ENCODE peak calls at places on chromosomes 2 and 18, in eight cellular contexts. One of them, this sample, is unnamed.
A peak's percentile ranks its signal among the peaks of the same experiment; 100 is the strongest.

GRCh38 chr18:79935098-79935480 is 16.4 kb downstream of the SLC66A2 start:
- DNase-seq in CD4-positive, CD25-positive, alpha-beta regulatory T cell: no peak
- DNase-seq in heart right ventricle: no peak
- DNase-seq in GM23248: no peak
- DNase-seq in astrocyte: no peak
- DNase-seq in body of pancreas: peak; percentile 1
- DNase-seq in lung: no peak
- DNase-seq in thoracic aorta: no peak
- DNase-seq in this sample: peak; percentile 44

GRCh38 chr2:135815269-135815668 is 21.7 kb downstream of the LCT start:
- DNase-seq in lung: no peak
- DNase-seq in body of pancreas: no peak
- DNase-seq in CD4-positive, CD25-positive, alpha-beta regulatory T cell: no peak
- DNase-seq in GM23248: no peak
- DNase-seq in thoracic aorta: no peak
- DNase-seq in heart right ventricle: no peak
- DNase-seq in astrocyte: no peak
- DNase-seq in this sample: no peak

GRCh38 chr2:236679906-236680305 is 110.3 kb downstream of the ACKR3 start:
- DNase-seq in body of pancreas: no peak
- DNase-seq in heart right ventricle: no peak
- DNase-seq in lung: no peak
- DNase-seq in GM23248: peak; percentile 83
- DNase-seq in CD4-positive, CD25-positive, alpha-beta regulatory T cell: no peak
- DNase-seq in thoracic aorta: no peak
- DNase-seq in astrocyte: peak; percentile 60
- DNase-seq in this sample: no peak

GRCh38 chr2:136765736-136766323 is 485 bp downstream of the THSD7B start:
- DNase-seq in heart right ventricle: peak; percentile 7
- DNase-seq in body of pancreas: no peak
- DNase-seq in thoracic aorta: no peak
- DNase-seq in GM23248: peak; percentile 7
- DNase-seq in CD4-positive, CD25-positive, alpha-beta regulatory T cell: no peak
- DNase-seq in astrocyte: no peak
- DNase-seq in lung: no peak
- DNase-seq in this sample: no peak

GRCh38 chr18:35458677-35459441 is 38.9 kb downstream of the INO80C start:
- DNase-seq in GM23248: peak; percentile 52
- DNase-seq in heart right ventricle: peak; percentile 65
- DNase-seq in body of pancreas: peak; percentile 30
- DNase-seq in astrocyte: peak; percentile 66
- DNase-seq in thoracic aorta: no peak
- DNase-seq in lung: peak; percentile 55
- DNase-seq in CD4-positive, CD25-positive, alpha-beta regulatory T cell: peak; percentile 5
- DNase-seq in this sample: peak; percentile 80

GRCh38 chr18:28176933-28177827 is at the start of gene CDH2:
- DNase-seq in GM23248: peak; percentile 91
- DNase-seq in astrocyte: peak; percentile 88
- DNase-seq in heart right ventricle: peak; percentile 66
- DNase-seq in CD4-positive, CD25-positive, alpha-beta regulatory T cell: peak; percentile 30
- DNase-seq in lung: no peak
- DNase-seq in body of pancreas: peak; percentile 18
- DNase-seq in thoracic aorta: no peak
- DNase-seq in this sample: peak; percentile 72

GRCh38 chr2:239269173-239269865 is 131.5 kb downstream of the HDAC4 start:
- DNase-seq in GM23248: peak; percentile 22
- DNase-seq in astrocyte: no peak
- DNase-seq in CD4-positive, CD25-positive, alpha-beta regulatory T cell: no peak
- DNase-seq in thoracic aorta: no peak
- DNase-seq in heart right ventricle: no peak
- DNase-seq in lung: no peak
- DNase-seq in body of pancreas: no peak
- DNase-seq in this sample: no peak

GRCh38 chr18:54004828-54005227 is 219.6 kb downstream of the MBD2 start:
- DNase-seq in CD4-positive, CD25-positive, alpha-beta regulatory T cell: no peak
- DNase-seq in heart right ventricle: no peak
- DNase-seq in body of pancreas: peak; percentile 6
- DNase-seq in lung: no peak
- DNase-seq in thoracic aorta: no peak
- DNase-seq in astrocyte: no peak
- DNase-seq in GM23248: peak; percentile 28
- DNase-seq in this sample: no peak

GRCh38 chr18:73980289-73980979 is 167.2 kb downstream of the FBXO15 start:
- DNase-seq in thoracic aorta: no peak
- DNase-seq in CD4-positive, CD25-positive, alpha-beta regulatory T cell: no peak
- DNase-seq in body of pancreas: peak; percentile 10
- DNase-seq in astrocyte: no peak
- DNase-seq in GM23248: peak; percentile 35
- DNase-seq in lung: no peak
- DNase-seq in heart right ventricle: no peak
- DNase-seq in this sample: no peak

GRCh38 chr2:197073270-197073669 is 146.8 kb upstream of the PGAP1 start:
- DNase-seq in CD4-positive, CD25-positive, alpha-beta regulatory T cell: no peak
- DNase-seq in lung: no peak
- DNase-seq in astrocyte: no peak
- DNase-seq in body of pancreas: no peak
- DNase-seq in GM23248: no peak
- DNase-seq in thoracic aorta: no peak
- DNase-seq in heart right ventricle: no peak
- DNase-seq in this sample: no peak

GRCh38 chr2:161946489-161947107 is 127.4 kb downstream of the DPP4 start:
- DNase-seq in GM23248: peak; percentile 58
- DNase-seq in body of pancreas: no peak
- DNase-seq in heart right ventricle: no peak
- DNase-seq in lung: no peak
- DNase-seq in astrocyte: peak; percentile 2
- DNase-seq in thoracic aorta: no peak
- DNase-seq in CD4-positive, CD25-positive, alpha-beta regulatory T cell: peak; percentile 62
- DNase-seq in this sample: no peak

GRCh38 chr2:135948642-135949355 is 36.6 kb downstream of the DARS1 start:
- DNase-seq in body of pancreas: no peak
- DNase-seq in thoracic aorta: no peak
- DNase-seq in CD4-positive, CD25-positive, alpha-beta regulatory T cell: peak; percentile 66
- DNase-seq in lung: no peak
- DNase-seq in heart right ventricle: no peak
- DNase-seq in GM23248: peak; percentile 85
- DNase-seq in astrocyte: peak; percentile 82
- DNase-seq in this sample: no peak

GRCh38 chr2:134669731-134670669 is 48.8 kb downstream of the TMEM163 start:
- DNase-seq in lung: peak; percentile 77
- DNase-seq in astrocyte: no peak
- DNase-seq in heart right ventricle: no peak
- DNase-seq in thoracic aorta: no peak
- DNase-seq in CD4-positive, CD25-positive, alpha-beta regulatory T cell: peak; percentile 71
- DNase-seq in body of pancreas: peak; percentile 82
- DNase-seq in GM23248: no peak
- DNase-seq in this sample: no peak

GRCh38 chr2:54298511-54298910 is 42.5 kb upstream of the TSPYL6 start:
- DNase-seq in GM23248: no peak
- DNase-seq in body of pancreas: no peak
- DNase-seq in heart right ventricle: no peak
- DNase-seq in thoracic aorta: no peak
- DNase-seq in lung: no peak
- DNase-seq in astrocyte: no peak
- DNase-seq in CD4-positive, CD25-positive, alpha-beta regulatory T cell: no peak
- DNase-seq in this sample: no peak

GRCh38 chr2:157761520-157761919 is 114.6 kb downstream of the ACVR1 start:
- DNase-seq in lung: no peak
- DNase-seq in CD4-positive, CD25-positive, alpha-beta regulatory T cell: no peak
- DNase-seq in GM23248: peak; percentile 40
- DNase-seq in heart right ventricle: no peak
- DNase-seq in body of pancreas: no peak
- DNase-seq in thoracic aorta: no peak
- DNase-seq in astrocyte: peak; percentile 65
- DNase-seq in this sample: no peak

GRCh38 chr2:15559800-15560403 is 1.2 kb downstream of the NBAS start:
- DNase-seq in thoracic aorta: no peak
- DNase-seq in lung: no peak
- DNase-seq in astrocyte: no peak
- DNase-seq in GM23248: peak; percentile 31
- DNase-seq in CD4-positive, CD25-positive, alpha-beta regulatory T cell: no peak
- DNase-seq in heart right ventricle: no peak
- DNase-seq in body of pancreas: no peak
- DNase-seq in this sample: no peak

GRCh38 chr2:36403675-36404230 is 48.2 kb downstream of the CRIM1 start:
- DNase-seq in CD4-positive, CD25-positive, alpha-beta regulatory T cell: peak; percentile 9
- DNase-seq in GM23248: peak; percentile 83
- DNase-seq in body of pancreas: no peak
- DNase-seq in heart right ventricle: no peak
- DNase-seq in astrocyte: peak; percentile 93
- DNase-seq in lung: no peak
- DNase-seq in thoracic aorta: no peak
- DNase-seq in this sample: no peak
- H3K27ac ChIP-seq in CD4-positive, CD25-positive, alpha-beta regulatory T cell: no peak overlapping the region
- H3K27ac ChIP-seq in GM23248: peak overlapping the region; percentile 94
- H3K27ac ChIP-seq in body of pancreas: no peak overlapping the region
- H3K27ac ChIP-seq in heart right ventricle: no peak overlapping the region
- H3K27ac ChIP-seq in astrocyte: peak overlapping the region; percentile 91
- H3K27ac ChIP-seq in lung: no peak overlapping the region
- H3K27ac ChIP-seq in thoracic aorta: peak overlapping the region; percentile 42
- H3K27ac ChIP-seq in this sample: no peak overlapping the region

DNA sequence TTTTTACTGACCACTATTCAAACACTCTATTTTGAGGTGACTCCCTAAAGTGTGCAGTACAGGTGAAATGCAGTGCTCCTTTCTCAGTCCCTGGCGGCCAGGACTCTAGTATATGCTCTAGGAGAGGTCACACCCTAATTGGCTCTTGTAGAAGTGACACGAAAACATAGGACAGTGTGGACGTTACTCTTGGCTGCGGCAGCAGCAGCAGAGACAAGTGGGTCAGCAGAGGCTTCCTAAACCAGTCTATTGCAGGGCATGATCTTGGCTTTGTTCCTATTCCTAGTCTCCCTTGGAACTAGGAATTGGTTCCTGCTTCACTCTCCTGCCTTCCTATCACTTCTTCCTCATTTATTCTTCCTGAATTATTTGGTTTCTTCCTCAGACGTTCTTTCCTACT is 10.1 kb upstream of the ONECUT2 start:
- DNase-seq in thoracic aorta: no peak
- DNase-seq in astrocyte: no peak
- DNase-seq in CD4-positive, CD25-positive, alpha-beta regulatory T cell: no peak
- DNase-seq in GM23248: no peak
- DNase-seq in lung: no peak
- DNase-seq in body of pancreas: no peak
- DNase-seq in heart right ventricle: no peak
- DNase-seq in this sample: no peak
- H3K27me3 ChIP-seq in thoracic aorta: peaks cover 29% of the 10 kb centered on the region
- H3K27me3 ChIP-seq in astrocyte: peaks cover 41% of the 10 kb centered on the region
- H3K27me3 ChIP-seq in CD4-positive, CD25-positive, alpha-beta regulatory T cell: peaks cover 36% of the 10 kb centered on the region
- H3K27me3 ChIP-seq in GM23248: peaks cover 62% of the 10 kb centered on the region
- H3K27me3 ChIP-seq in lung: peaks cover 15% of the 10 kb centered on the region
- H3K27me3 ChIP-seq in body of pancreas: peaks cover 30% of the 10 kb centered on the region
- H3K27me3 ChIP-seq in heart right ventricle: peaks cover 98% of the 10 kb centered on the region
- H3K27me3 ChIP-seq in this sample: peaks cover 66% of the 10 kb centered on the region

GRCh38 chr18:48866856-48867255 is 83.9 kb downstream of the SMAD7 start:
- DNase-seq in CD4-positive, CD25-positive, alpha-beta regulatory T cell: no peak
- DNase-seq in GM23248: no peak
- DNase-seq in thoracic aorta: no peak
- DNase-seq in lung: no peak
- DNase-seq in astrocyte: no peak
- DNase-seq in body of pancreas: no peak
- DNase-seq in heart right ventricle: no peak
- DNase-seq in this sample: peak; percentile 13

GRCh38 chr18:48869591-48869990 is 81.2 kb downstream of the SMAD7 start:
- DNase-seq in heart right ventricle: no peak
- DNase-seq in astrocyte: no peak
- DNase-seq in CD4-positive, CD25-positive, alpha-beta regulatory T cell: no peak
- DNase-seq in body of pancreas: no peak
- DNase-seq in thoracic aorta: no peak
- DNase-seq in lung: no peak
- DNase-seq in GM23248: no peak
- DNase-seq in this sample: peak; percentile 23

GRCh38 chr18:48868468-48869466 is 82.0 kb downstream of the SMAD7 start:
- DNase-seq in lung: no peak
- DNase-seq in GM23248: peak; percentile 35
- DNase-seq in astrocyte: no peak
- DNase-seq in CD4-positive, CD25-positive, alpha-beta regulatory T cell: peak; percentile 82
- DNase-seq in thoracic aorta: no peak
- DNase-seq in body of pancreas: no peak
- DNase-seq in heart right ventricle: no peak
- DNase-seq in this sample: no peak

GRCh38 chr18:48866028-48866733 is 84.6 kb downstream of the SMAD7 start:
- DNase-seq in GM23248: peak; percentile 71
- DNase-seq in heart right ventricle: peak; percentile 58
- DNase-seq in thoracic aorta: no peak
- DNase-seq in CD4-positive, CD25-positive, alpha-beta regulatory T cell: no peak
- DNase-seq in astrocyte: peak; percentile 68
- DNase-seq in lung: no peak
- DNase-seq in body of pancreas: peak; percentile 90
- DNase-seq in this sample: peak; percentile 66

DNA sequence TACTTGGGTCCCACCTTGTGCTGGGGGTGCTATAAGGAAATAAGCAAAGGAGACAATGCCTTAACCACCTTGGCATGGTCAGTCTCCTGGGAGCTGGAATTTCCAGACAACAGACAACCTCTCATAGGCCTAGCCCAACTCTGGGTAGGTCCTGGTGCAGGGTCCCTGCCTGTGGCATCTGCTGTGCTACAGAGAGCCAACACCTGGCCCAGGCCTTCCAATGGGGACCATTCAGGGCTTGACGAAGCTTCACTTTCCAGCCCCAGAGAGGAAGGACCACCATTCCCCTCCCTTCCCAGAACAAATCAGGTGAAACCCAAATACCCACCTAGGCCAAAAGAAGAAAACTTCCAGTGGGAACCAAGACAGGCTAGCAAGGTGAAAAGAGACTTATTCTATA is 82.8 kb downstream of the SMAD7 start:
- DNase-seq in heart right ventricle: no peak
- DNase-seq in CD4-positive, CD25-positive, alpha-beta regulatory T cell: no peak
- DNase-seq in body of pancreas: no peak
- DNase-seq in astrocyte: no peak
- DNase-seq in lung: no peak
- DNase-seq in GM23248: no peak
- DNase-seq in thoracic aorta: no peak
- DNase-seq in this sample: no peak
- H3K27ac ChIP-seq in heart right ventricle: no peak overlapping the region
- H3K27ac ChIP-seq in CD4-positive, CD25-positive, alpha-beta regulatory T cell: peak overlapping the region; percentile 25
- H3K27ac ChIP-seq in body of pancreas: no peak overlapping the region
- H3K27ac ChIP-seq in astrocyte: no peak overlapping the region
- H3K27ac ChIP-seq in lung: no peak overlapping the region
- H3K27ac ChIP-seq in GM23248: no peak overlapping the region
- H3K27ac ChIP-seq in thoracic aorta: no peak overlapping the region
- H3K27ac ChIP-seq in this sample: no peak overlapping the region

GRCh38 chr2:194870974-194871535 is 786.0 kb upstream of the SLC39A10 start:
- DNase-seq in heart right ventricle: no peak
- DNase-seq in CD4-positive, CD25-positive, alpha-beta regulatory T cell: no peak
- DNase-seq in body of pancreas: no peak
- DNase-seq in GM23248: no peak
- DNase-seq in thoracic aorta: no peak
- DNase-seq in lung: no peak
- DNase-seq in astrocyte: no peak
- DNase-seq in this sample: no peak
- H3K27me3 ChIP-seq in heart right ventricle: no peaks in the 10 kb centered on the region
- H3K27me3 ChIP-seq in CD4-positive, CD25-positive, alpha-beta regulatory T cell: no peaks in the 10 kb centered on the region
- H3K27me3 ChIP-seq in body of pancreas: no peaks in the 10 kb centered on the region
- H3K27me3 ChIP-seq in GM23248: no peaks in the 10 kb centered on the region
- H3K27me3 ChIP-seq in thoracic aorta: no peaks in the 10 kb centered on the region
- H3K27me3 ChIP-seq in lung: no peaks in the 10 kb centered on the region
- H3K27me3 ChIP-seq in astrocyte: no peaks in the 10 kb centered on the region
- H3K27me3 ChIP-seq in this sample: no peaks in the 10 kb centered on the region

GRCh38 chr18:40841063-40841462 is 1114.0 kb upstream of the PIK3C3 start:
- DNase-seq in body of pancreas: no peak
- DNase-seq in CD4-positive, CD25-positive, alpha-beta regulatory T cell: no peak
- DNase-seq in thoracic aorta: no peak
- DNase-seq in astrocyte: no peak
- DNase-seq in lung: no peak
- DNase-seq in GM23248: no peak
- DNase-seq in heart right ventricle: no peak
- DNase-seq in this sample: no peak
- H3K27ac ChIP-seq in body of pancreas: no peak overlapping the region
- H3K27ac ChIP-seq in CD4-positive, CD25-positive, alpha-beta regulatory T cell: no peak overlapping the region
- H3K27ac ChIP-seq in thoracic aorta: no peak overlapping the region
- H3K27ac ChIP-seq in astrocyte: no peak overlapping the region
- H3K27ac ChIP-seq in lung: no peak overlapping the region
- H3K27ac ChIP-seq in GM23248: no peak overlapping the region
- H3K27ac ChIP-seq in heart right ventricle: no peak overlapping the region
- H3K27ac ChIP-seq in this sample: no peak overlapping the region

This sample was measured in heart left ventricle.